ENCODE peak calls at places on chromosomes 3 and 15, in seven cellular contexts. M is H9, S is neuronal stem cell, F is IMR-90, Z is mesenchymal stem cell, K is H1, Y is trophoblast cell. L is an unnamed sample.
A peak's percentile ranks its signal among the peaks of the same experiment; 100 is the strongest.

GRCh38 chr3:13002398-13003124 is 70.7 kb downstream of the IQSEC1 start:
- DNase-seq in Y (no peak), Z (no peak), M (no peak), K (no peak), S (no peak), F (no peak), L (no peak)

GRCh38 chr15:37873336-37873735 is 61.1 kb upstream of the TMCO5A start:
- DNase-seq in S (no peak), M (no peak), F (peak; percentile 41), K (no peak), Z (peak; percentile 57), Y (no peak), L (no peak)

GRCh38 chr15:68536331-68537095 is 42.3 kb upstream of the CORO2B start:
- DNase-seq in Z (peak; percentile 91), Y (no peak), M (no peak), F (peak; percentile 98), S (no peak), K (no peak), L (no peak)

GRCh38 chr3:134761213-134761612 is 33.8 kb upstream of the EPHB1 start:
- DNase-seq in M (no peak), K (peak; percentile 29), Z (no peak), F (no peak), Y (no peak), S (no peak), L (no peak)

GRCh38 chr3:142930510-142930909 is 33.0 kb downstream of the PAQR9 start:
- DNase-seq in S (no peak), M (no peak), Z (no peak), K (no peak), F (no peak), Y (no peak), L (no peak)

GRCh38 chr3:39249453-39250115 is 30.3 kb downstream of the CX3CR1 start:
- DNase-seq in M (no peak), K (no peak), S (no peak), F (no peak), Y (no peak), Z (no peak), L (no peak)

GRCh38 chr3:46668116-46668515 is 25.4 kb downstream of the ALS2CL start:
- DNase-seq in M (peak; percentile 22), S (no peak), F (no peak), Z (no peak), K (no peak), Y (no peak), L (no peak)

GRCh38 chr3:196388946-196389345 is 43.3 kb downstream of the UBXN7 start:
- DNase-seq in Z (no peak), M (no peak), S (no peak), F (no peak), Y (no peak), K (no peak), L (no peak)

GRCh38 chr15:69742361-69742760 is 289.7 kb downstream of the RPLP1 start:
- DNase-seq in M (no peak), K (no peak), Y (no peak), Z (peak; percentile 42), F (no peak), S (no peak), L (no peak)

GRCh38 chr3:105166893-105167292 is 199.8 kb upstream of the ALCAM start:
- DNase-seq in K (no peak), F (peak; percentile 83), Z (no peak), M (no peak), S (no peak), Y (no peak), L (no peak)

GRCh38 chr3:142098974-142099373 is 50.4 kb downstream of the TFDP2 start:
- DNase-seq in M (no peak), F (peak; percentile 8), S (no peak), Z (no peak), Y (no peak), K (no peak), L (peak; percentile 37)

GRCh38 chr3:164465172-164465571 is 613.1 kb downstream of the SI start:
- DNase-seq in Z (peak; percentile 76), M (no peak), Y (no peak), S (no peak), F (peak; percentile 1), K (no peak), L (no peak)

GRCh38 chr3:172213765-172214358 is 174.5 kb downstream of the FNDC3B start:
- DNase-seq in Z (no peak), K (no peak), M (no peak), Y (no peak), F (no peak), S (no peak), L (no peak)

GRCh38 chr3:28042095-28042635 is 199.3 kb upstream of the CMC1 start:
- DNase-seq in M (no peak), K (no peak), S (no peak), F (no peak), Y (no peak), Z (no peak), L (peak; percentile 49)

GRCh38 chr3:112128843-112129727 is 4.0 kb downstream of the GCSAM start:
- DNase-seq in F (peak; percentile 75), M (peak; percentile 61), S (no peak), K (no peak), Z (peak; percentile 59), Y (peak; percentile 90), L (peak; percentile 94)

GRCh38 chr3:156217674-156218352 is 97.4 kb downstream of the KCNAB1 start:
- DNase-seq in Y (peak; percentile 87), F (peak; percentile 36), K (no peak), S (no peak), M (no peak), Z (peak; percentile 29), L (no peak)

GRCh38 chr3:10450494-10451440 is 54.6 kb downstream of the ATP2B2 start:
- DNase-seq in M (no peak), K (no peak), Y (no peak), Z (no peak), S (no peak), F (no peak), L (no peak)

GRCh38 chr3:10454907-10455306 is 50.5 kb downstream of the ATP2B2 start:
- DNase-seq in K (no peak), F (no peak), M (no peak), S (no peak), Y (no peak), Z (no peak), L (no peak)

GRCh38 chr3:10456981-10457380 is 48.4 kb downstream of the ATP2B2 start:
- DNase-seq in M (no peak), S (no peak), F (no peak), K (no peak), Z (no peak), Y (no peak), L (no peak)

GRCh38 chr3:10455515-10455914 is 49.9 kb downstream of the ATP2B2 start:
- DNase-seq in K (no peak), Z (no peak), F (no peak), M (no peak), S (no peak), Y (no peak), L (no peak)

DNA sequence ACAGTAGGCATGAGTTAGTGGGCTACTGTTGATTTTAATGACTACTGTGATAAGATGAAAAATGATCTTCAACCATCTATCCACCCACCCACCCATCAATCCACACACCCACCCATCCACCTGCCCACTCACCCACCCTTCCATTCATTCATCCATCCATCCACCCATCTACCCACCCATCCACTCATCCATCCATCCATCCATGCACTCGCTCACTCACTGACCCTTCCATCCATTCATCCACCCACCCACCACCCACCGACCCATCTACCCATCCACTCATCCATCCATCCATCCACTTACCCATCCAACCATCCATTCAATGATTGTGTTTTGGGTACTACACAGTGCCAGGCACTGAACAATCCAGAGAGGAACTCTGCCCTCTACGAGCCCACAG is 51.6 kb downstream of the ATP2B2 start:
- DNase-seq in M (no peak), K (no peak), Y (no peak), F (no peak), S (no peak), Z (no peak), L (no peak)
- H3K27me3 ChIP-seq in M (no peaks in the 10 kb centered on the region), K (no peaks in the 10 kb centered on the region), Y (no peaks in the 10 kb centered on the region), F (peaks cover 18% of the 10 kb centered on the region), S (no peaks in the 10 kb centered on the region), Z (peaks cover 51% of the 10 kb centered on the region), L (no peaks in the 10 kb centered on the region)

GRCh38 chr15:86834115-86834863 is 754.6 kb downstream of the AGBL1 start:
- DNase-seq in Y (no peak), K (no peak), S (no peak), Z (no peak), M (no peak), F (no peak), L (no peak)

GRCh38 chr15:86833595-86833994 is 753.9 kb downstream of the AGBL1 start:
- DNase-seq in K (no peak), F (no peak), Y (no peak), S (no peak), M (no peak), Z (no peak), L (no peak)

GRCh38 chr15:86839502-86839901 is 759.8 kb downstream of the AGBL1 start:
- DNase-seq in F (no peak), M (no peak), Y (no peak), S (no peak), K (no peak), Z (no peak), L (no peak)

DNA sequence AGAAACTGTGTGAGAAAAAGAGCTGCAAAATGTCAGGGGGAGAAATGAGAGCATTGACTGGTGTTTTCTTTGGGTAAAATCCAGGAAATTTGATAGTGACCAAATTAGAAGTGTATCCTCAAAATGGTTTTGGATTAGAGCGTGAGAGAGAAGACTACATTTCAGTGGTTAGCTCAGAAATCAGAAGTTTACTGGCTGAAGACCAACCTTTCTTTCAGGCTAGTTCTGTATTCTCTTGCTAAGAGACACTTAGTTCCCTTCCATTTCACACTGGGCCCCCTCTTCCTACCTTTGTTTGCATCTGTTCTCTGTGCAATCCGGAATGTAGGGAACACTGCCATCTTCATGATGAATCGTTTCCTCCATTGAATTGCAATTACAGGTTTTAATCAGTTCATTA is 758.0 kb downstream of the AGBL1 start:
- DNase-seq in S (no peak), K (no peak), Z (no peak), F (no peak), Y (no peak), M (no peak), L (no peak)
- H3K18ac ChIP-seq in S (no peak overlapping the region), K (no peak overlapping the region), Z (no peak overlapping the region), F (no peak overlapping the region), Y (no peak overlapping the region), M (no peak overlapping the region), L (no peak overlapping the region)

GRCh38 chr15:65338366-65338765 is 33.9 kb downstream of the RNU5B-1 start:
- DNase-seq in K (no peak), F (no peak), Y (no peak), M (no peak), Z (no peak), S (no peak), L (no peak)
- H3K27me3 ChIP-seq in K (no peaks in the 10 kb centered on the region), F (peaks cover 69% of the 10 kb centered on the region), Y (no peaks in the 10 kb centered on the region), M (no peaks in the 10 kb centered on the region), Z (peaks cover 55% of the 10 kb centered on the region), S (no peaks in the 10 kb centered on the region), L (no peaks in the 10 kb centered on the region)

DNA sequence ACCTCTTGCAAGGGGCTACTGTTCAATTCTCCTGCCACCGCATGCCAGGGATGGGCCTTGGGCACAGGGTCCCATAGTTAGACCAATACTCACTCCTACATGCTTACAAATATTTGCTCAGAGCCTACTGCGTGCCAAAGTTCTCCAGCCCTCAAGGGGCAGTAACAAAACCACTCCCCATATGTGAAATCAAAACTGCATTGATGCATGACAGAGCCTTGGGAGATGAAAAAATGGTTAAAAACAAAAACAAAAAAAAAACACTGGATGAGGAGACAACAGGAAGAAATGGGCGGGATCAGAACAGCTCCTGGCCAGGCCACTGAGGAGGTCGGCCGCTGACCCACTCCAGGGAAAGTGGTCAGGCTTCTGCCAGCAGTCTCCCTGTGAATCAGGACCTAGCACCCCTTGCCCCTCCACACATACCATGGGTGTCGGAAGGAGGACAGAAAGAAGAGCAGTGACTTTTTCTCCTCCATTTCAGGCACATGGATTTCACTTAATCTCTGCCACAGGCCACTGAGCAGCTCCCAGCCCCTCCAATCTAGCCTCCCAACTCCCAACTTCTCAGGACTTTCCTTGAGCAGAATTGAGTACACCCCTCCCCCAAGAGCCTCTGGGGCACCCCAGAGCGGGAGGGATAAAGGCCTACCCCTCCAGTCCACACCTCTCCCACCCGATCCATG is 2.8 kb downstream of the PLXNB1 start:
- DNase-seq in Z (no peak), Y (no peak), S (no peak), K (no peak), F (no peak), M (no peak), L (no peak)
- H3K18ac ChIP-seq in Z (no peak overlapping the region), Y (no peak overlapping the region), S (peak overlapping the region; percentile 41), K (peak overlapping the region; percentile 4), F (no peak overlapping the region), M (no peak overlapping the region), L (no peak overlapping the region)